ENCODE peak calls at places on chromosomes 7 and 10, in eight cellular contexts. V is stimulated activated CD4-positive, alpha-beta T cell treated with anti-CD3 and anti-CD28 coated beads, Interleukin-15, amount 100 ng/mL, for 1 hour; M is effector CD4-positive, alpha-beta T cell; Y is spleen; Q is epithelial cell of esophagus; G is OCI-LY7; W is neural progenitor cell; U is EH. D is an unnamed sample.

GRCh38 chr7:128915271-128915819 is 4.8 kb upstream of the KCP start:
- DNase-seq in V (no peak), M (no peak), Y (peak; percentile 72), Q (no peak), G (no peak), W (peak; percentile 25), U (no peak), D (no peak)

GRCh38 chr10:98403812-98404504 is 11.0 kb downstream of the PYROXD2 start:
- DNase-seq in V (no peak), M (no peak), Y (no peak), Q (peak; percentile 41), G (no peak), W (no peak), U (peak; percentile 67), D (no peak)

GRCh38 chr7:142918901-142919300 is 14.6 kb downstream of the TRPV5 start:
- DNase-seq in V (no peak), M (no peak), Y (no peak), Q (no peak), G (no peak), W (no peak), U (no peak), D (no peak)

GRCh38 chr7:15915694-15916093 is 229.2 kb upstream of the MEOX2 start:
- DNase-seq in V (no peak), M (no peak), Y (no peak), Q (no peak), G (no peak), W (no peak), U (peak; percentile 33), D (no peak)

GRCh38 chr10:17730667-17731066 is 21.3 kb upstream of the TMEM236 start:
- DNase-seq in V (no peak), M (no peak), Y (no peak), Q (no peak), G (no peak), W (no peak), U (no peak), D (no peak)

GRCh38 chr7:30321992-30322637 is 37.7 kb downstream of the ZNRF2 start:
- DNase-seq in V (no peak), M (no peak), Y (no peak), Q (peak; percentile 41), G (peak; percentile 80), W (no peak), U (peak; percentile 57), D (no peak)

GRCh38 chr10:117004238-117004626 is 755 bp downstream of the SHTN1 start:
- DNase-seq in V (no peak), M (no peak), Y (no peak), Q (peak; percentile 45), G (no peak), W (no peak), U (no peak), D (peak; percentile 63)

GRCh38 chr10:125788156-125789034 is 12.8 kb upstream of the MMP21 start:
- DNase-seq in V (no peak), M (no peak), Y (no peak), Q (no peak), G (peak; percentile 19), W (no peak), U (no peak), D (no peak)

GRCh38 chr10:29757551-29758297 is 123.0 kb upstream of the SVIL start:
- DNase-seq in V (no peak), M (no peak), Y (no peak), Q (peak; percentile 92), G (no peak), W (no peak), U (peak; percentile 47), D (no peak)

GRCh38 chr10:78980815-78981214 is 88.0 kb upstream of the ZMIZ1 start:
- DNase-seq in V (no peak), M (no peak), Y (no peak), Q (peak; percentile 30), G (no peak), W (no peak), U (no peak), D (no peak)

GRCh38 chr7:98116656-98117461 is 10.2 kb downstream of the LMTK2 start:
- DNase-seq in V (no peak), M (no peak), Y (no peak), Q (peak; percentile 59), G (no peak), W (no peak), U (peak; percentile 37), D (no peak)

GRCh38 chr10:84825330-84825729 is 496.9 kb downstream of the CCSER2 start:
- DNase-seq in V (no peak), M (no peak), Y (no peak), Q (peak; percentile 54), G (no peak), W (no peak), U (peak; percentile 18), D (no peak)

GRCh38 chr10:96683710-96684109 is 36.6 kb downstream of the PIK3AP1 start:
- DNase-seq in V (no peak), M (no peak), Y (no peak), Q (no peak), G (no peak), W (no peak), U (peak; percentile 19), D (no peak)